ENCODE peak calls at places on chromosomes 12 and 14, in eight cellular contexts. L is spleen; C is stimulated activated CD4-positive, alpha-beta T cell treated with anti-CD3 and anti-CD28 coated beads, TNF-alpha, amount 100 ng/mL, for 48 hours; V is neural crest cell; B is foreskin melanocyte; Y is ELR; I is GM23338; W is lung. A is an unnamed sample.

GRCh38 chr12:49126852-49127763 is 4.1 kb downstream of the TUBA1B start:
- DNase-seq in L (no peak), C (no peak), V (no peak), B (no peak), Y (peak), I (no peak), W (no peak), A (no peak)

GRCh38 chr14:23577004-23577681 is 1.4 kb downstream of the JPH4 start:
- DNase-seq in L (no peak), C (no peak), V (no peak), B (no peak), Y (peak), I (peak), W (no peak), A (no peak)

GRCh38 chr12:28961948-28962384 is 187.1 kb upstream of the FAR2 start:
- DNase-seq in L (no peak), C (no peak), V (no peak), B (peak), Y (no peak), I (no peak), W (no peak), A (no peak)

GRCh38 chr12:52613363-52614030 is 4.9 kb downstream of the KRT73 start:
- DNase-seq in L (no peak), C (no peak), V (no peak), B (no peak), Y (no peak), I (no peak), W (no peak), A (no peak)

GRCh38 chr12:128684357-128684756 is 139.4 kb downstream of the SLC15A4 start:
- DNase-seq in L (no peak), C (no peak), V (no peak), B (no peak), Y (no peak), I (no peak), W (no peak), A (no peak)

GRCh38 chr12:49907352-49907751 is 3.7 kb upstream of the FAIM2 start:
- DNase-seq in L (peak), C (no peak), V (no peak), B (peak), Y (no peak), I (no peak), W (no peak), A (no peak)

GRCh38 chr14:65296876-65297275 is 115.7 kb upstream of the FUT8 start:
- DNase-seq in L (no peak), C (no peak), V (no peak), B (no peak), Y (no peak), I (no peak), W (no peak), A (no peak)

GRCh38 chr12:109949089-109949488 is 47.1 kb downstream of the GIT2 start:
- DNase-seq in L (no peak), C (no peak), V (no peak), B (peak), Y (no peak), I (no peak), W (no peak), A (no peak)

GRCh38 chr14:68816183-68816942 is 23.5 kb upstream of the ZFP36L1 start:
- DNase-seq in L (peak), C (peak), V (peak), B (peak), Y (peak), I (peak), W (peak), A (peak)

GRCh38 chr14:63642656-63643382 is 1.1 kb upstream of the WDR89 start:
- DNase-seq in L (no peak), C (no peak), V (no peak), B (no peak), Y (no peak), I (no peak), W (no peak), A (no peak)

GRCh38 chr12:121060149-121061001 is 21.3 kb upstream of the OASL start:
- DNase-seq in L (peak), C (no peak), V (no peak), B (peak), Y (peak), I (peak), W (no peak), A (peak)

GRCh38 chr12:64521838-64522237 is 69.9 kb downstream of the TBK1 start:
- DNase-seq in L (no peak), C (no peak), V (no peak), B (no peak), Y (no peak), I (no peak), W (no peak), A (no peak)

GRCh38 chr12:26643532-26644315 is 189.3 kb downstream of the ITPR2 start:
- DNase-seq in L (no peak), C (no peak), V (no peak), B (no peak), Y (no peak), I (peak), W (no peak), A (no peak)

GRCh38 chr12:53061404-53062010 is 11.6 kb downstream of the TNS2 start:
- DNase-seq in L (peak), C (no peak), V (no peak), B (no peak), Y (peak), I (peak), W (peak), A (no peak)

GRCh38 chr14:99117671-99118045 is 154.3 kb downstream of the BCL11B start:
- DNase-seq in L (no peak), C (no peak), V (no peak), B (no peak), Y (no peak), I (no peak), W (peak), A (peak)

A was measured in stimulated activated effector memory CD8-positive, alpha-beta T cell treated with anti-CD3 and anti-CD28 coated beads, Interleukin-12 subunit alpha, Interleukin-12 subunit beta, amount 100 ng/mL, for 72 hours.